ENCODE peak calls at places on chromosomes 5 and 9, in nine cellular contexts. A is heart right ventricle; U is CD8-positive, alpha-beta T cell; V is PC-9; P is left lung; C is adrenal gland; B is GM23248; J is endodermal cell; F is PC-3. Y is an unnamed sample.

GRCh38 chr5:101977729-101978345 is 318.2 kb downstream of the SLCO4C1 start:
- DNase-seq in U (no peak), F (peak; percentile 75), P (no peak), V (no peak), C (peak; percentile 3), B (peak; percentile 60), A (no peak), J (no peak), Y (no peak)

GRCh38 chr5:36950586-36951457 is 74.3 kb downstream of the NIPBL start:
- DNase-seq in C (no peak), A (no peak), J (no peak), V (no peak), B (peak; percentile 78), U (no peak), F (peak; percentile 83), P (no peak), Y (no peak)

GRCh38 chr5:146426853-146427618 is 20.1 kb upstream of the TCERG1 start:
- DNase-seq in J (no peak), V (no peak), C (no peak), B (peak; percentile 76), A (no peak), P (no peak), F (peak; percentile 79), U (no peak), Y (no peak)

GRCh38 chr9:127785023-127785932 is 556 bp upstream of the CDK9 start:
- DNase-seq in B (peak; percentile 84), P (peak; percentile 90), A (peak; percentile 92), F (peak; percentile 75), V (peak; percentile 91), U (peak; percentile 97), J (peak; percentile 96), C (peak; percentile 89), Y (peak; percentile 95)

GRCh38 chr9:114729706-114730105 is 47.7 kb upstream of the TEX48 start:
- DNase-seq in V (no peak), C (no peak), F (no peak), J (no peak), A (no peak), P (no peak), B (no peak), U (no peak), Y (no peak)

GRCh38 chr5:113378960-113379541 is 55.7 kb downstream of the TSSK1B start:
- DNase-seq in U (peak; percentile 63), B (peak; percentile 66), F (peak; percentile 77), P (no peak), V (peak; percentile 35), J (peak; percentile 90), A (no peak), C (peak; percentile 65), Y (no peak)

GRCh38 chr5:102759700-102760099 is 4.6 kb downstream of the PAM start:
- DNase-seq in C (no peak), P (no peak), B (no peak), A (no peak), F (no peak), U (no peak), V (no peak), J (no peak), Y (no peak)

GRCh38 chr5:10747678-10748622 is 13.1 kb downstream of the DAP start:
- DNase-seq in C (no peak), P (no peak), B (no peak), U (no peak), V (no peak), F (no peak), J (no peak), A (no peak), Y (no peak)

GRCh38 chr5:41908374-41909079 is 4.4 kb downstream of the RIMOC1 start:
- DNase-seq in A (no peak), J (no peak), C (no peak), F (no peak), P (no peak), B (peak; percentile 83), V (no peak), U (no peak), Y (no peak)

GRCh38 chr5:76689321-76690026 is 26.5 kb upstream of the F2R start:
- DNase-seq in A (no peak), B (peak; percentile 91), J (no peak), P (no peak), U (no peak), C (no peak), V (no peak), F (peak; percentile 77), Y (no peak)
- H3K27ac ChIP-seq in A (no peak overlapping the region), B (peak overlapping the region; percentile 72), J (no peak overlapping the region), P (peak overlapping the region; percentile 10), U (no peak overlapping the region), C (no peak overlapping the region), V (peak overlapping the region; percentile 25), F (peak overlapping the region; percentile 73), Y (no peak overlapping the region)

GRCh38 chr5:174398171-174398570 is 326.2 kb upstream of the MSX2 start:
- DNase-seq in C (no peak), P (no peak), V (no peak), U (no peak), F (no peak), B (no peak), J (no peak), A (no peak), Y (no peak)
- H3K27me3 ChIP-seq in C (peaks cover 14% of the 10 kb centered on the region), P (no peaks in the 10 kb centered on the region), V (peaks cover 6% of the 10 kb centered on the region), U (no peaks in the 10 kb centered on the region), F (no peaks in the 10 kb centered on the region), B (peaks cover 5% of the 10 kb centered on the region), J (peaks cover 22% of the 10 kb centered on the region), A (peaks cover 3% of the 10 kb centered on the region), Y (no peaks in the 10 kb centered on the region)

DNA sequence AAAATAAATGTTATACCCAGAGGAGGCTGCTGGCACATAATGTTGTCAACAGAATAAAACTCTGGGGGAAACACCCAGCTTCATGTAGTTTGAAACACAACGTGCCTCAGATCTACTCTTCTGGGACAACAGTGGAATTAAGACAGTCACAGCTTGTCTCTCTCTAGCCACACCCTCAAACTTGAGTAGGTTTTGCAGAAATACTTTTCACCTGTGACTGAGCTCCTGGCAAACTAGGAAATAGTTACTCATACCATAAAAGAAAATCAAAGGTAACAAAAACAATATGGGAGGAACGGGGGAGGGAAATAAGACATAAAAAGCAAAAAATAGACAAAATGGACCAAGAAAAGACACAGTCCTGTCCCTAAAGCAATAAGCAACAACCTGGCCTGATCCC is 14.4 kb downstream of the ELAVL2 start:
- DNase-seq in C (no peak), V (no peak), U (no peak), B (no peak), A (no peak), J (no peak), F (peak; percentile 63), P (no peak), Y (no peak)
- H3K27ac ChIP-seq in C (no peak overlapping the region), V (no peak overlapping the region), U (no peak overlapping the region), B (no peak overlapping the region), A (no peak overlapping the region), J (no peak overlapping the region), F (no peak overlapping the region), P (no peak overlapping the region), Y (no peak overlapping the region)

GRCh38 chr5:83472508-83473343 is 1.2 kb downstream of the VCAN start:
- DNase-seq in U (no peak), P (peak; percentile 51), J (peak; percentile 87), F (no peak), B (peak; percentile 91), V (peak; percentile 19), C (peak; percentile 43), A (peak; percentile 64), Y (peak; percentile 83)

GRCh38 chr5:83470516-83470915 is 1.0 kb upstream of the VCAN start:
- DNase-seq in P (no peak), C (no peak), U (no peak), V (no peak), B (no peak), A (no peak), J (no peak), F (no peak), Y (no peak)

GRCh38 chr5:83472213-83472507 is 616 bp downstream of the VCAN start:
- DNase-seq in B (no peak), C (no peak), P (no peak), F (peak; percentile 8), U (no peak), J (no peak), A (no peak), V (no peak), Y (no peak)

GRCh38 chr5:83470920-83471404 is 582 bp upstream of the VCAN start:
- DNase-seq in A (no peak), U (no peak), J (no peak), C (no peak), F (peak; percentile 3), V (no peak), P (no peak), B (peak; percentile 35), Y (no peak)

GRCh38 chr5:83471405-83472212 is at the start of gene VCAN:
- DNase-seq in A (peak; percentile 64), V (no peak), B (peak; percentile 89), C (peak; percentile 49), U (no peak), F (peak; percentile 51), J (peak; percentile 90), P (peak; percentile 74), Y (peak; percentile 81)
- H3K27me3 ChIP-seq in A (peaks cover 8% of the 10 kb centered on the region), V (peaks cover 24% of the 10 kb centered on the region), B (peaks cover 2% of the 10 kb centered on the region), C (peaks cover 29% of the 10 kb centered on the region), U (peaks cover 19% of the 10 kb centered on the region), F (peaks cover 36% of the 10 kb centered on the region), J (no peaks in the 10 kb centered on the region), P (peaks cover 18% of the 10 kb centered on the region), Y (no peaks in the 10 kb centered on the region)

GRCh38 chr5:72834919-72835318 is 18.5 kb downstream of the TNPO1 start:
- DNase-seq in J (no peak), B (no peak), F (no peak), U (no peak), C (no peak), P (no peak), A (no peak), V (no peak), Y (no peak)

GRCh38 chr5:72835633-72836032 is 19.2 kb downstream of the TNPO1 start:
- DNase-seq in V (no peak), C (no peak), P (no peak), J (no peak), A (no peak), U (no peak), B (no peak), F (no peak), Y (no peak)

GRCh38 chr5:72831685-72832084 is 15.2 kb downstream of the TNPO1 start:
- DNase-seq in U (no peak), P (no peak), J (no peak), C (no peak), F (no peak), V (no peak), A (no peak), B (no peak), Y (no peak)

DNA sequence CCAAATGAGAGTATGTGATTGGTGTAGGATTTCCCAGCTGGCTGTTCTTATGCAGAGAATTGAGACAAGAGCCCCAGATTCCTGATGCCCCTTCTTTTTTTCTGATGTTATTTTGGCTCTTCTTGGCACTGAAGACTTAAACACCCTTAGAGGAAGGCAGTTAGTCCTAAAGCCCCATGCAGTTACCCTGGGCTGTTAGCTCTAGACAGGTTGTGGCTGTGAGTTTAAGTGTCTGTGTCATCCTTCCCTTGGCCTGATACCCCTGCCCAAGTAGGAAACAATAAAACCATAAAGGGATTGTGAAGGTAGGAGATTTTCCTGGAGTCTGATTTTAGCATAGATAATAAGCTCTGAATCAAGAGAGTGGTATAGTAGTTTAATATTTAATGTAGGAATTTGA is 13.2 kb downstream of the TNPO1 start:
- DNase-seq in J (no peak), A (no peak), V (no peak), P (no peak), U (no peak), C (no peak), B (no peak), F (no peak), Y (no peak)
- H3K27ac ChIP-seq in J (no peak overlapping the region), A (no peak overlapping the region), V (no peak overlapping the region), P (no peak overlapping the region), U (no peak overlapping the region), C (no peak overlapping the region), B (no peak overlapping the region), F (no peak overlapping the region), Y (no peak overlapping the region)

Y was measured in sigmoid colon.